ENCODE peak calls at places on chromosomes 3 and 15, in six cellular contexts. One of them, this sample, is unnamed.

GRCh38 chr15:50698101-50698500 is 11.5 kb upstream of the TRPM7 start:
- DNase-seq in IMR-90: no peak
- DNase-seq in epithelial cell of esophagus: no peak
- DNase-seq in SK-N-SH: no peak
- DNase-seq in astrocyte: no peak
- DNase-seq in body of pancreas: no peak
- DNase-seq in this sample: no peak

GRCh38 chr15:77224352-77224751 is 153.4 kb upstream of the TSPAN3 start:
- DNase-seq in body of pancreas: no peak
- DNase-seq in SK-N-SH: no peak
- DNase-seq in IMR-90: no peak
- DNase-seq in astrocyte: no peak
- DNase-seq in epithelial cell of esophagus: no peak
- DNase-seq in this sample: no peak

GRCh38 chr3:138442433-138442832 is 8.0 kb downstream of the ESYT3 start:
- DNase-seq in IMR-90: peak
- DNase-seq in body of pancreas: no peak
- DNase-seq in epithelial cell of esophagus: peak
- DNase-seq in SK-N-SH: no peak
- DNase-seq in astrocyte: peak
- DNase-seq in this sample: no peak

GRCh38 chr3:194323785-194324735 is 27.1 kb downstream of the CPN2 start:
- DNase-seq in epithelial cell of esophagus: peak
- DNase-seq in SK-N-SH: peak
- DNase-seq in IMR-90: peak
- DNase-seq in astrocyte: peak
- DNase-seq in body of pancreas: peak
- DNase-seq in this sample: no peak

GRCh38 chr3:108546249-108546648 is 35.9 kb upstream of the MYH15 start:
- DNase-seq in IMR-90: peak
- DNase-seq in body of pancreas: no peak
- DNase-seq in epithelial cell of esophagus: no peak
- DNase-seq in astrocyte: peak
- DNase-seq in SK-N-SH: no peak
- DNase-seq in this sample: no peak

GRCh38 chr3:13612829-13613228 is 63.9 kb downstream of the FBLN2 start:
- DNase-seq in SK-N-SH: no peak
- DNase-seq in epithelial cell of esophagus: peak
- DNase-seq in astrocyte: no peak
- DNase-seq in body of pancreas: peak
- DNase-seq in IMR-90: peak
- DNase-seq in this sample: no peak

GRCh38 chr3:128801779-128802369 is 75.9 kb downstream of the RAB7A start:
- DNase-seq in epithelial cell of esophagus: no peak
- DNase-seq in IMR-90: no peak
- DNase-seq in SK-N-SH: no peak
- DNase-seq in body of pancreas: no peak
- DNase-seq in astrocyte: no peak
- DNase-seq in this sample: no peak

GRCh38 chr15:73075151-73075859 is 23.0 kb downstream of the NEO1 start:
- DNase-seq in epithelial cell of esophagus: peak
- DNase-seq in SK-N-SH: no peak
- DNase-seq in astrocyte: no peak
- DNase-seq in body of pancreas: no peak
- DNase-seq in IMR-90: no peak
- DNase-seq in this sample: no peak

GRCh38 chr3:127827808-127828207 is 5.5 kb upstream of the MGLL start:
- DNase-seq in body of pancreas: no peak
- DNase-seq in IMR-90: no peak
- DNase-seq in SK-N-SH: no peak
- DNase-seq in astrocyte: no peak
- DNase-seq in epithelial cell of esophagus: no peak
- DNase-seq in this sample: no peak

GRCh38 chr15:70475921-70476320 is 287.4 kb downstream of the UACA start:
- DNase-seq in astrocyte: no peak
- DNase-seq in body of pancreas: no peak
- DNase-seq in epithelial cell of esophagus: no peak
- DNase-seq in IMR-90: no peak
- DNase-seq in SK-N-SH: no peak
- DNase-seq in this sample: no peak

GRCh38 chr3:195750797-195751520 is 30.2 kb downstream of the MUC20 start:
- DNase-seq in astrocyte: no peak
- DNase-seq in body of pancreas: no peak
- DNase-seq in SK-N-SH: peak
- DNase-seq in epithelial cell of esophagus: no peak
- DNase-seq in IMR-90: no peak
- DNase-seq in this sample: no peak

GRCh38 chr15:85356276-85356675 is 24.1 kb upstream of the AKAP13 start:
- DNase-seq in astrocyte: no peak
- DNase-seq in IMR-90: no peak
- DNase-seq in body of pancreas: no peak
- DNase-seq in epithelial cell of esophagus: no peak
- DNase-seq in SK-N-SH: no peak
- DNase-seq in this sample: no peak

GRCh38 chr3:99505200-99505599 is 133.2 kb upstream of the COL8A1 start:
- DNase-seq in SK-N-SH: no peak
- DNase-seq in IMR-90: no peak
- DNase-seq in body of pancreas: no peak
- DNase-seq in epithelial cell of esophagus: no peak
- DNase-seq in astrocyte: no peak
- DNase-seq in this sample: no peak

GRCh38 chr15:51828621-51829359 is 663 bp upstream of the TMOD3 start:
- DNase-seq in body of pancreas: no peak
- DNase-seq in SK-N-SH: no peak
- DNase-seq in IMR-90: peak
- DNase-seq in epithelial cell of esophagus: peak
- DNase-seq in astrocyte: peak
- DNase-seq in this sample: no peak

GRCh38 chr3:9398715-9399708 is 1.6 kb downstream of the SETD5 start:
- DNase-seq in epithelial cell of esophagus: peak
- DNase-seq in IMR-90: peak
- DNase-seq in SK-N-SH: no peak
- DNase-seq in body of pancreas: peak
- DNase-seq in astrocyte: peak
- DNase-seq in this sample: no peak

GRCh38 chr15:64634576-64635485 is 140.6 kb downstream of the RBPMS2 start:
- DNase-seq in IMR-90: no peak
- DNase-seq in body of pancreas: peak
- DNase-seq in astrocyte: peak
- DNase-seq in SK-N-SH: no peak
- DNase-seq in epithelial cell of esophagus: peak
- DNase-seq in this sample: no peak

GRCh38 chr15:34730701-34731100 is 24.1 kb downstream of the GJD2 start:
- DNase-seq in body of pancreas: no peak
- DNase-seq in astrocyte: no peak
- DNase-seq in SK-N-SH: no peak
- DNase-seq in IMR-90: no peak
- DNase-seq in epithelial cell of esophagus: no peak
- DNase-seq in this sample: no peak

GRCh38 chr15:34732430-34732829 is 22.4 kb downstream of the GJD2 start:
- DNase-seq in astrocyte: no peak
- DNase-seq in IMR-90: no peak
- DNase-seq in body of pancreas: no peak
- DNase-seq in SK-N-SH: no peak
- DNase-seq in epithelial cell of esophagus: peak
- DNase-seq in this sample: no peak

GRCh38 chr15:34729886-34730285 is 24.9 kb downstream of the GJD2 start:
- DNase-seq in SK-N-SH: no peak
- DNase-seq in astrocyte: no peak
- DNase-seq in epithelial cell of esophagus: no peak
- DNase-seq in IMR-90: no peak
- DNase-seq in body of pancreas: no peak
- DNase-seq in this sample: no peak

GRCh38 chr15:34734303-34734702 is 20.5 kb downstream of the GJD2 start:
- DNase-seq in SK-N-SH: no peak
- DNase-seq in epithelial cell of esophagus: no peak
- DNase-seq in IMR-90: no peak
- DNase-seq in astrocyte: no peak
- DNase-seq in body of pancreas: no peak
- DNase-seq in this sample: no peak

DNA sequence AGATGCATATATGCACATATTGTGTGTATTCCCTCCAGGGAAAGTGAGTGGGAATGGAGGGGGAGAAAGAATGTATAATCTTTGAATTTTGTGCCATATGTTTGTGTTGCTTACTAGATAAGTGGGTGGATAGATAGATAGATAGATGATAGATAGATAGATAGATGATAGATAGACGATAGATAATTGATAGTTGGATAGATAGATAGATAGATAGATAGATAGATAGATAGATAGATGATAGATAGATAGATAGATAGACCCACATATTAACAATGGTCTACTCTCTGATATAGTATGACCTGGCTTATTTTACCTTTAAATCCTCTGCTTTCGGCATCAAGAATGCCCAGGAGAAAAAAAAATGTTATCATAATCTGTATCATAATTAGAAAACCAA is 21.2 kb downstream of the GJD2 start:
- DNase-seq in body of pancreas: no peak
- DNase-seq in IMR-90: no peak
- DNase-seq in SK-N-SH: no peak
- DNase-seq in astrocyte: no peak
- DNase-seq in epithelial cell of esophagus: no peak
- DNase-seq in this sample: no peak
- H3K4me3 ChIP-seq in body of pancreas: no peak
- H3K4me3 ChIP-seq in IMR-90: no peak
- H3K4me3 ChIP-seq in SK-N-SH: no peak
- H3K4me3 ChIP-seq in astrocyte: no peak
- H3K4me3 ChIP-seq in epithelial cell of esophagus: no peak
- H3K4me3 ChIP-seq in this sample: no peak

DNA sequence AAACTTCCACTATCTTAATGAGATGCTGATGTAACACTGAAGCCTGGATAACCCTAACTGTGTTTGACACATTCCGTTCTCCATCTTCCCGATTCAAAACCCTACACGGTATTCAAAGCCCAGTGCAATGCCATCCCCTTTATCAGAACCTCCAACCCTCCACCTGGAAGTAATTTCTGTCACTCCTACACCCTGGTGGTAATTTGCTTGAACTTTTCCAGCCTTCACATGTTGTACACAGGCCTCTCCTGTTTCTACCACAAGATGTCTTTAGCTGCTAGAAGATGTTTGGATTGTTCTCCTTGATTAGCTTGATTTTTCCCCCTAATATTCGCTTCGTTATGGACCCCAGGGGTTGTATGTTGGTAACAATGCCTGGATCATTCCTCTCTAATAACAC is 208.9 kb downstream of the CHST2 start:
- DNase-seq in astrocyte: no peak
- DNase-seq in epithelial cell of esophagus: no peak
- DNase-seq in SK-N-SH: no peak
- DNase-seq in IMR-90: no peak
- DNase-seq in body of pancreas: no peak
- DNase-seq in this sample: no peak
- TF ChIP-seq CTCF in astrocyte: no peak
- TF ChIP-seq CTCF in epithelial cell of esophagus: no peak
- TF ChIP-seq CTCF in SK-N-SH: no peak
- TF ChIP-seq CTCF in IMR-90: no peak
- TF ChIP-seq CTCF in body of pancreas: no peak
- TF ChIP-seq CTCF in this sample: no peak

DNA sequence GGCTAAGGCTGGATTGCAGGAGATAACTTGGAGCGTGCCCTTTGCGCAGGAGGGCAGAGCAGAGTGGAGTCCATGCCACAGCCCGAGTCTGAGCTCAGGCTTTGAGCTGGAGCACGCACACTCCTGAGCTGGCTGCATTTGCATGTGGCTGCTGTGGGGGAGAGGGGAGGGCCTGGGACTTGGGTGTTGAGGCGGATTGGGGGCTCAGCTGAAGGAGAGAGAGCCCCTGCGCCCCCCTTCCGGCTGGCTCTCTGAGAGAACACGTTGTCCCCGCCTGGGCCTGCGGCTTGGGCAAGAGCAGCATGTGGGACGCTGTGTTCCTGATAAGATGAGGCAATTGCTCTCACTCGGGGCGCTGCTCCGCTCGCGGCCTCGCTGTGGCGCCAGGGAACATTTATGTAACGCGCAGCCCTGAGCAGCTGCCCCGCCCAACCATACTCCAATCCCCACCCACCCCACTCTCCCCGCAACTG is 39.1 kb downstream of the KLF13 start:
- DNase-seq in IMR-90: peak
- DNase-seq in SK-N-SH: peak
- DNase-seq in astrocyte: peak
- DNase-seq in epithelial cell of esophagus: peak
- DNase-seq in body of pancreas: peak
- DNase-seq in this sample: peak
- H3K4me3 ChIP-seq in IMR-90: no peak
- H3K4me3 ChIP-seq in SK-N-SH: no peak
- H3K4me3 ChIP-seq in astrocyte: no peak
- H3K4me3 ChIP-seq in epithelial cell of esophagus: no peak
- H3K4me3 ChIP-seq in body of pancreas: no peak
- H3K4me3 ChIP-seq in this sample: no peak

GRCh38 chr3:182620715-182621434 is 172.4 kb upstream of the ATP11B start:
- DNase-seq in body of pancreas: no peak
- DNase-seq in SK-N-SH: no peak
- DNase-seq in astrocyte: no peak
- DNase-seq in IMR-90: no peak
- DNase-seq in epithelial cell of esophagus: no peak
- DNase-seq in this sample: no peak

GRCh38 chr3:182618981-182619591 is 174.2 kb upstream of the ATP11B start:
- DNase-seq in epithelial cell of esophagus: peak
- DNase-seq in astrocyte: peak
- DNase-seq in body of pancreas: no peak
- DNase-seq in SK-N-SH: no peak
- DNase-seq in IMR-90: peak
- DNase-seq in this sample: no peak

GRCh38 chr3:182618085-182618732 is 175.1 kb upstream of the ATP11B start:
- DNase-seq in body of pancreas: no peak
- DNase-seq in epithelial cell of esophagus: peak
- DNase-seq in SK-N-SH: no peak
- DNase-seq in IMR-90: no peak
- DNase-seq in astrocyte: peak
- DNase-seq in this sample: peak

GRCh38 chr3:182622241-182622545 is 171.1 kb upstream of the ATP11B start:
- DNase-seq in IMR-90: no peak
- DNase-seq in astrocyte: no peak
- DNase-seq in SK-N-SH: no peak
- DNase-seq in epithelial cell of esophagus: no peak
- DNase-seq in body of pancreas: no peak
- DNase-seq in this sample: no peak

DNA sequence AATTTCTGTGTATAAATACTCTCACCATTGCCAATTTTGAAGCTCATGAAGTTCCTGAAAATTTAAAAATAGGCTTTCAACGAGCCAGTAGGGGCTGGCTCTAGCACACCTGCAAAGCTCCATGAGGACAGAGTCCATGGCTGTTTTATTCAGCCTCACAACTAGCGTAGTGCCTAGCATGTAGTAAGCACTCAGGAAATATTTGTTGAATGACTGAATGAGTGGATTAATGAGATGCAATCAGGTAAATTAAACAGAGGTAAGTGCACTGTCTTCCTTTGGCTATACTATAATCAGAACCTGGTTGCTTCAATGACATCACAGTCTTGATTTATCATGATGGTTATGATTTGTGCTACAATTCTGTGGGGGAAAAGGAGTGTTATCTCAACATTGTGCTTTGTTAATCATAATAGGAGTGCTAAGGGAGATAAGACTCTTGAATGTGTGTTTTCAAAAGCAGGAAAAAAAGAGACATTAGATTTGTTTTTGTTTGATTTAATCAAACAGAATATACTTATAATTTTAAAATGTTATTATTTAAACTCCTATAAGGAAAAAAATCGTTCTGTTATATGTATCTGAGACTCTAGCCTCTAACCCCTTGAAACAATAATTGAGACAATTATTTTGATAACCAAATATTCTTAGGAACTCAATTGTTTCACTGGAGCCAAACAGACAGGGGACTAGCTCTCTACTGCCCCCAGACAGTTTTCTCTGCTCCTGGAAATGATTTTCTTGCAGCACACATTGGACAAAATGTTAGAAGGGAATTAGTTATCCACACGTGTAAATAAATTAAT is 171.7 kb upstream of the ATP11B start:
- DNase-seq in body of pancreas: no peak
- DNase-seq in IMR-90: no peak
- DNase-seq in astrocyte: no peak
- DNase-seq in SK-N-SH: peak
- DNase-seq in epithelial cell of esophagus: no peak
- DNase-seq in this sample: no peak
- TF ChIP-seq CTCF in body of pancreas: peak
- TF ChIP-seq CTCF in IMR-90: no peak
- TF ChIP-seq CTCF in astrocyte: peak
- TF ChIP-seq CTCF in SK-N-SH: peak
- TF ChIP-seq CTCF in epithelial cell of esophagus: peak
- TF ChIP-seq CTCF in this sample: peak

This sample was measured in LNCaP clone FGC.